ENCODE peak calls at places on chromosomes 11 and 22, in eight cellular contexts. X is WTC11, O is kidney, N is PC-3, P is HCT116, L is AG04449, I is transverse colon, Z is GM06990. W is an unnamed sample.

GRCh38 chr22:37240240-37240940 is 3.7 kb downstream of the RAC2 start:
- DNase-seq in N (no peak), P (no peak), L (no peak), O (no peak), I (peak), Z (no peak), X (no peak), W (no peak)

GRCh38 chr22:37345863-37346514 is 63.7 kb downstream of the CYTH4 start:
- DNase-seq in O (no peak), Z (no peak), X (no peak), L (peak), I (peak), P (no peak), N (peak), W (no peak)

GRCh38 chr22:22761963-22762772 is 117.8 kb downstream of the GGTLC2 start:
- DNase-seq in I (no peak), X (no peak), N (no peak), O (no peak), L (no peak), P (no peak), Z (no peak), W (no peak)

GRCh38 chr22:47057916-47058585 is 295.6 kb downstream of the TBC1D22A start:
- DNase-seq in I (no peak), P (no peak), N (no peak), X (no peak), Z (no peak), O (peak), L (no peak), W (no peak)

GRCh38 chr11:44590769-44591168 is 25.3 kb downstream of the CD82 start:
- DNase-seq in O (no peak), N (no peak), I (no peak), P (no peak), X (no peak), Z (no peak), L (no peak), W (no peak)

GRCh38 chr11:40722179-40722795 is 737.2 kb downstream of the LRRC4C start:
- DNase-seq in N (peak), I (no peak), Z (no peak), X (peak), P (no peak), O (no peak), L (no peak), W (peak)

GRCh38 chr11:120112174-120112796 is 25.6 kb downstream of the TRIM29 start:
- DNase-seq in P (no peak), Z (no peak), N (no peak), O (no peak), I (no peak), L (no peak), X (peak), W (no peak)

GRCh38 chr22:23036684-23037428 is 33.5 kb upstream of the GNAZ start:
- DNase-seq in P (no peak), L (peak), I (no peak), X (no peak), O (no peak), Z (no peak), N (peak), W (no peak)

GRCh38 chr22:23233746-23234408 is 53.6 kb downstream of the BCR start:
- DNase-seq in I (no peak), P (no peak), N (peak), X (no peak), L (no peak), O (peak), Z (no peak), W (no peak)

GRCh38 chr11:44006882-44007495 is 40.8 kb upstream of the ACCSL start:
- DNase-seq in P (no peak), N (no peak), X (no peak), Z (no peak), O (peak), L (no peak), I (no peak), W (no peak)

GRCh38 chr11:45167283-45167682 is 20.8 kb downstream of the PRDM11 start:
- DNase-seq in P (no peak), Z (no peak), O (no peak), X (no peak), N (no peak), I (no peak), L (no peak), W (no peak)

GRCh38 chr22:17201285-17201945 is 17.8 kb downstream of the ADA2 start:
- DNase-seq in Z (no peak), I (no peak), X (no peak), P (no peak), L (no peak), O (peak), N (peak), W (no peak)

GRCh38 chr11:92048415-92048814 is 176.2 kb upstream of the FAT3 start:
- DNase-seq in P (no peak), X (no peak), I (no peak), L (no peak), Z (no peak), O (no peak), N (no peak), W (no peak)

GRCh38 chr11:19441752-19442553 is 201.2 kb upstream of the E2F8 start:
- DNase-seq in I (no peak), N (peak), Z (peak), X (no peak), O (peak), P (peak), L (peak), W (peak)

GRCh38 chr11:70397336-70397982 is 870 bp upstream of the CTTN start:
- DNase-seq in X (peak), N (no peak), L (no peak), Z (no peak), P (peak), I (peak), O (no peak), W (no peak)

GRCh38 chr22:49950396-49950994 is 10.1 kb upstream of the PIM3 start:
- DNase-seq in Z (no peak), L (no peak), P (no peak), I (peak), X (no peak), O (no peak), N (no peak), W (no peak)

GRCh38 chr11:118216621-118217526 is 7.9 kb downstream of the JAML start:
- DNase-seq in X (no peak), I (no peak), N (no peak), O (no peak), P (no peak), L (no peak), Z (peak), W (peak)

GRCh38 chr11:122843281-122844150 is 5.2 kb downstream of the CRTAM start:
- DNase-seq in P (no peak), X (no peak), O (no peak), I (no peak), Z (peak), L (no peak), N (no peak), W (peak)

GRCh38 chr11:73173755-73174494 is 31.8 kb upstream of the FCHSD2 start:
- DNase-seq in N (no peak), P (no peak), I (peak), L (no peak), X (no peak), Z (no peak), O (peak), W (no peak)
- TF ChIP-seq CTCF in N (no peak), P (no peak), I (no peak), L (no peak), X (no peak), Z (no peak), O (no peak), W (no peak)

DNA sequence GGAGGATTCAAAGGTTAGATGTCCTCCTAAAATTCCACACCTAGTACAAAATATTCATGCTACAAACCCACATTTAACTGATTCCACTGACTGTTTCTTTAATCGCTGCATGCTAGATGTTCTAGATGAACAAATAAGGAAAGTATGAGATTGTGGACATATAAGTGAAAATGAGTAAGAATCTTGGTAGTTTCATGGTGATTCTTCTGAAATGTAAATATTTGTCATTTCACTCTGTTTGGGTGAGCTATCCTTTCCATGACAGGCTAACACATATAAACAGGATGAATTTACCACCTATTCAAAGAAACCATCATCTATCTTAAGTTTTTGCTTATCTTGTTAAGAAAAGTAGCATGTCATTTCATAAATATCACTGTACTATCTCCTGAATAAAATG is 14.8 kb downstream of the OR5B3 start:
- DNase-seq in X (no peak), L (peak), N (peak), Z (no peak), I (no peak), P (no peak), O (no peak), W (no peak)
- TF ChIP-seq CTCF in X (no peak), L (no peak), N (no peak), Z (no peak), I (no peak), P (no peak), O (no peak), W (no peak)

DNA sequence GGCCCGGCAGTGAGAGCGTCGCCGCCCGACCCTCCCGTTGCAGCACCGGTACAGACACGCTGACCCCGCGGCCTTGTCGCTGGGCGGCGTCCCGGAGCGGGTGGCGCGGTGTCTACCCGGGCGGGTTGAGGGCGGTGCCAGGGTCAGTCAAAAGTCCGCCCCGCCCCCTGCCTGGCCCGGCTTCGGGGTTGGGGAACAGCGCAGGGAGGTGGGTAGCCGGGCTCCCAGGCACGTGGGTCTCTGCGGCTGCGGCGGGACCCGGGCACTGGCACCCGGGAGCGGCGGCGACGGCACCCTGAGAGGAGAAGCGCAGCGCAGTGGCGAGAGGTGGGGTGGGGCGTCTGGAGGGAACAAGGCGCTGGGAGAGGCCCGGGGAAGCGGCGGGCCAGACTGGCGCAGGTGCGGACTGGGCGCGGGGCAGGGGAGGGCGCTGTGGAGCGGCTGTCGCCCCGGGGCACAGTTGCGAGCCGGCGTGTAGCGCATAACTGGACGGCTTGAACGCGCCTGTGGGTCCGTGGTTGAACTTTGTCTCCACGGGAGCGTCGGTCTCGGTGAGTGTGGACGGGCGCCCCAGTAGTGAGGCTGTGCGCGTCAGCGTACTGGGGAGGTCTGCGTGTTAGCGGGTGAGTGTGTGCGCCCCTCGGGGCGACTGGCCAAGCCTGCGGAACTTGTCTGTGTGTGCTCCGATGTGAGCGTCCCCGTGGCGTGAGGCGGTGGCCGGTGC is at the start of gene P2RY2:
- DNase-seq in L (no peak), N (peak), P (peak), O (peak), X (peak), Z (peak), I (peak), W (peak)
- TF ChIP-seq CTCF in L (peak), N (peak), P (peak), O (peak), X (no peak), Z (peak), I (peak), W (peak)

DNA sequence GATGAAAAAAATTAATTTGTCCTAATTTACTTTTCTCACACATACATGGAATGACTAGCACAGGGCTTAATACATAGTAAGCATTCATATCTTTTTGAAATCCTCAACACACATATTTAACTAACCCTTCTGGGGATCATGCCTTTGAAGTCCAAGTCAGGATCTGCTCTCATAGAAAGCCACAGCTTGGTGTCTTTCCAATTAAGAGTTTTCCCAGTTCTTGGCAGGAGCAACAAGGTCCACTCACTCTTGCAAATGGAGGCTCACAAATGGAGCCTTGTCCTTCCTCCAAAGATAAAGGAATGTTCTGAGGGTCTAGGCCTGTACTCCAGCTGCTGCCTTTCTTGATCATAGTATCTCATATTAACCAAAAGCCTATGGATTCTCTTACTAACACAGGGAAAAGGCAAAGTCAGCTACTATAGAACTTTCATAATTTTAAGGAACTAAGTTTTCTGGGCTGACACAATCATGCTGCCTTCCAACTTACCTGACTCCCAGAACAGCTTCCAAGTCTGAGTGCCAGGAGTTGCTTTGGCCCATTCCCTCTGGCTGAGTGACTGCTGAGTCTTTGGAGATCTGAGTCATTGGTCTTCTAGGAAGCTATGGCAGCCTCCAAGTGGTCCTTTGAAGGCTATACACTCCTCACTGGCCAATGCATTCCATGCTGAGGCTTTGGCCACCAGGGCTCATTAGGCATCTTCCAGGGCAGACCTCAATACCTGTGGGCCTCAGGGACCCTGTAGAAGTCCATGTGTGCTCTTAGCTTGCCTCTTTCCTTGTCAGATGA is 25.8 kb upstream of the NUCB2 start:
- DNase-seq in N (peak), O (no peak), L (no peak), Z (no peak), X (no peak), P (no peak), I (no peak), W (no peak)
- TF ChIP-seq CTCF in N (no peak), O (no peak), L (no peak), Z (no peak), X (no peak), P (no peak), I (no peak), W (no peak)

DNA sequence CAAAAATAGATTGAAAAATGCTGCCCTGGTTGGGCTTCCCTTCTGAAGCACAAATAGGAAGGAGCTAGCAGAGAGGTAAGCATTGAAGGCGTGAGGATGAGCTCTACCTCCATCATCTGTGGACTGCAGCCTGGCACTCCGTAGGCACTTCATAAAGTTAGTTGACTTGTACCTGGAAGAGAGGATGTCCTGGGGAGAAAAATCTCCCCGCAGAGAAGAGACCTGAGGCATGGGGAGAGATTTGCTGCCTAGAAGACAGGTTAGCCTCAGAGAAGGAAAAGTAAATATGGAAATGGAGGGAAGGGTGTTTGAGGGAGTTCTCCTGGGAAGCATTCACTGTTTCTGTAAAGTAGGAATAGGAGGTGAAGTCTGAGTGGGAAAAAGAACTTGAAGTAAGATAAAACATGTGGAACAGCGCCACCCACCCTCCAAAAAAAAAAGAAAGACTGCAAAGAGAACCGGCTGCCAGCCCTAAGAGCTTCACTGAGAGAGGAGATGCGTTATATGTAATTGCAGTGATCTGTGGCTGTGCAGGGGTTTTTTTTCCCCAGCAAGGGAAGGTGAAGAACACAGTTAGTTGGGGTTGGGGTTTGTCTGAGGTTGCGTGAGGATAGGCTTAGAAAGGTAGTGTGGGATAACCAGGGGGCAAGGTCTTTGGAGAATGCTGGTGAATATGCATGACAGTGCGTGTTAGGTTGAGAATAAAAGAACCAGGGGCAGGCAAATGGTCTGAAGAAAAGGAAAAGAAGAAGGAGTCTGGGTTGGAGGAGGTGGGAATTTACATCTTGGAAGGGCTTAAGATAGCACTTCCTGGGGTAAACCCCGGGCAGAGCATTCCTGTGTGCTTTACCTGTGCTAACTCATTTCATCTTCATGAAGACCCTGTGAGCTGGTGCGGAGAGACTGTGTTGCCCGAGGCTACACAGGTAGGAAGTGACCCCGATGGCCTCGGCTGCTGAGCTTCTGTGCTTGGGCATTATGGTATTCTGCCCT is 16.0 kb downstream of the TNRC6B start:
- DNase-seq in Z (no peak), N (peak), X (peak), I (no peak), O (no peak), P (no peak), L (no peak), W (no peak)
- TF ChIP-seq CTCF in Z (peak), N (peak), X (no peak), I (no peak), O (peak), P (peak), L (peak), W (no peak)

GRCh38 chr11:128642571-128642970 is 51.3 kb upstream of the FLI1 start:
- DNase-seq in L (no peak), Z (no peak), P (no peak), N (no peak), X (no peak), O (no peak), I (no peak), W (no peak)

GRCh38 chr11:128645968-128646367 is 47.9 kb upstream of the FLI1 start:
- DNase-seq in Z (no peak), X (no peak), I (no peak), P (no peak), N (no peak), L (no peak), O (no peak), W (no peak)

GRCh38 chr11:128648711-128649110 is 45.2 kb upstream of the FLI1 start:
- DNase-seq in O (no peak), P (no peak), N (no peak), Z (no peak), L (no peak), I (no peak), X (no peak), W (no peak)

DNA sequence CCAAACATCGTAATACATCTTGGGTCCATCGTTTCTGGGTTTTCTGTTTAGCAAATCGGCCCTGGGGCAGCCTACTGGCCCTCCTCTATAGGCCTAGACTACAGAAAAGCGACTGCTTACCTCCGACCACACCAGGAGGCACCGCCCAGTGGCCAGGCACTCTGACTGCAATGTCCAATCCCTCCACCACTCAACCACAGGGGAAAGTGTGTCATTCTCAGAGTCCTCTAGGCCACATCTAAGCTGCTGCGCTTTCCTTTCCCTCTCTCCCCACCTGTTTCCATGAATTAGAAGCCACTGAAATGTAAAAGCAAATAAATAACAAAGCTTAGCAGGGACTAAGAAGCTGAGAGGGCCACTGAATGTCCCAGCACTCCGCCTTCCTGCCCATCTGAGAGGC is 50.2 kb upstream of the FLI1 start:
- DNase-seq in P (no peak), N (no peak), O (no peak), I (no peak), L (no peak), X (peak), Z (no peak), W (no peak)
- TF ChIP-seq CTCF in P (peak), N (peak), O (no peak), I (no peak), L (no peak), X (no peak), Z (no peak), W (no peak)

GRCh38 chr22:45087802-45088201 is 75.9 kb upstream of the NUP50 start:
- DNase-seq in X (no peak), L (no peak), O (no peak), N (no peak), I (no peak), P (no peak), Z (no peak), W (no peak)

GRCh38 chr22:45083659-45084305 is 74.0 kb upstream of the PHF21B start:
- DNase-seq in I (no peak), L (no peak), Z (no peak), X (no peak), P (no peak), N (peak), O (no peak), W (no peak)

GRCh38 chr22:45077826-45078334 is 68.1 kb upstream of the PHF21B start:
- DNase-seq in O (no peak), P (no peak), X (no peak), L (no peak), N (no peak), Z (no peak), I (no peak), W (no peak)

GRCh38 chr22:45084400-45084920 is 74.7 kb upstream of the PHF21B start:
- DNase-seq in Z (no peak), N (no peak), P (no peak), L (no peak), X (no peak), O (no peak), I (no peak), W (no peak)

DNA sequence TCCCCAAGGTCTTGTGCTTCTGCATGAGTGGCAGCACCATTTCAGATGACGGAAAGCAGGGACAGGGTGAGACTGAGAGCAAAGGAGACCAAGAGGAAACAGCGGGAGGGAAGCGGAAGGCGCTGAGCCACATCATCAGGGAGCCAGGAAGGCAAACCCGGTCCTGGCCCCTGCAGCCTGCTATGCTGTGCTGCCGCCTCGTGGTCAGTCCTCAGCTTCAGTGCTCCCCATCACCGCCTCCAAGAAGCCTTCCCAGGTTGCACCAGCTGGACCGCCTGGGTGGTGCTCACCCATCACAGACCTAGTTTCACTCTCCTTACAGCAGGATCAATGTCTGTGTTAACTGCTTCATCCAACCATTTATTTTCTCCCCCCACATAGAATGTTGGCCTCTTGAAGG is 73.0 kb upstream of the PHF21B start:
- DNase-seq in I (no peak), Z (no peak), O (no peak), L (no peak), P (no peak), N (peak), X (peak), W (peak)
- TF ChIP-seq CTCF in I (no peak), Z (peak), O (no peak), L (peak), P (peak), N (peak), X (peak), W (peak)